ENCODE peak calls at places on chromosomes 1 and 21, in four cellular contexts. U is C1 segment of cervical spinal cord, J is stomach, H is NCI-H2171 treated with DMSO at 0.1 percent for 48 hours. N is an unnamed sample.

GRCh38 chr1:168488153-168488552 is 55.6 kb downstream of the XCL2 start:
- DNase-seq in U (no peak), J (peak; percentile 30), H (peak; percentile 83), N (no peak)

GRCh38 chr1:89523597-89524368 is 846 bp upstream of the LRRC8B start:
- DNase-seq in H (peak; percentile 74), J (peak; percentile 50), U (no peak), N (no peak)

GRCh38 chr1:202101182-202101581 is 21.5 kb upstream of the GPR37L1 start:
- DNase-seq in J (peak; percentile 58), U (no peak), H (peak; percentile 71), N (no peak)

GRCh38 chr1:209305221-209305954 is 278.1 kb upstream of the CAMK1G start:
- DNase-seq in U (no peak), J (no peak), H (no peak), N (no peak)

GRCh38 chr1:74245168-74245753 is 10.1 kb downstream of the TNNI3K start:
- DNase-seq in J (no peak), U (no peak), H (no peak), N (no peak)

GRCh38 chr1:230306158-230306557 is 120.0 kb downstream of the PGBD5 start:
- DNase-seq in J (no peak), U (no peak), H (no peak), N (no peak)

GRCh38 chr1:154288694-154289093 is 16.3 kb downstream of the HAX1 start:
- DNase-seq in H (no peak), J (no peak), U (no peak), N (no peak)

GRCh38 chr1:44707959-44708831 is 22.8 kb downstream of the RNU5D-1 start:
- DNase-seq in U (no peak), J (no peak), H (no peak), N (no peak)

GRCh38 chr21:27047331-27048314 is 80.7 kb upstream of the ADAMTS5 start:
- DNase-seq in H (no peak), U (no peak), J (no peak), N (no peak)

N was measured in activated B cell treated with CpG ODN at 0.5 μM for 24 hours.